ENCODE peak calls at places on chromosomes 12 and 14, in four cellular contexts. F is GM12878, P is A549, L is K562. C is an unnamed sample.

GRCh38 chr12:49974231-49974675 is 1.5 kb downstream of the AQP6 start:
- DNase-seq in F (no peak), P (peak; percentile 48), L (peak; percentile 70), C (peak; percentile 88)

GRCh38 chr12:129331356-129332085 is 478.2 kb downstream of the GLT1D1 start:
- DNase-seq in F (no peak), P (no peak), L (no peak), C (no peak)

GRCh38 chr12:52634266-52635056 is 16.1 kb upstream of the KRT73 start:
- DNase-seq in F (no peak), P (no peak), L (no peak), C (no peak)

GRCh38 chr14:71206766-71207371 is 299.6 kb downstream of the PCNX1 start:
- DNase-seq in F (no peak), P (peak; percentile 27), L (no peak), C (peak; percentile 64)

GRCh38 chr14:89442280-89442679 is 25.2 kb upstream of the FOXN3 start:
- DNase-seq in F (no peak), P (no peak), L (no peak), C (no peak)

GRCh38 chr12:50734409-50735263 is 29.3 kb upstream of the ATF1 start:
- DNase-seq in F (no peak), P (peak; percentile 52), L (peak; percentile 62), C (peak; percentile 63)

GRCh38 chr14:72201645-72202044 is 269.4 kb downstream of the RGS6 start:
- DNase-seq in F (no peak), P (no peak), L (no peak), C (no peak)

GRCh38 chr12:11963841-11964471 is 106.8 kb upstream of the BCL2L14 start:
- DNase-seq in F (no peak), P (no peak), L (no peak), C (no peak)

GRCh38 chr12:65609359-65609771 is 214.9 kb upstream of the HMGA2 start:
- DNase-seq in F (no peak), P (peak; percentile 31), L (no peak), C (no peak)

GRCh38 chr12:114729731-114730130 is 45.8 kb upstream of the TBX3 start:
- DNase-seq in F (no peak), P (peak; percentile 61), L (no peak), C (no peak)

GRCh38 chr12:53743277-53744129 is 8.3 kb downstream of the CISTR start:
- DNase-seq in F (no peak), P (peak; percentile 60), L (peak; percentile 77), C (peak; percentile 89)

GRCh38 chr12:54700301-54700700 is 52.1 kb upstream of the DCD start:
- DNase-seq in F (no peak), P (no peak), L (no peak), C (no peak)

GRCh38 chr12:3122841-3123678 is 45.9 kb downstream of the TSPAN9 start:
- DNase-seq in F (no peak), P (no peak), L (no peak), C (peak; percentile 74)

DNA sequence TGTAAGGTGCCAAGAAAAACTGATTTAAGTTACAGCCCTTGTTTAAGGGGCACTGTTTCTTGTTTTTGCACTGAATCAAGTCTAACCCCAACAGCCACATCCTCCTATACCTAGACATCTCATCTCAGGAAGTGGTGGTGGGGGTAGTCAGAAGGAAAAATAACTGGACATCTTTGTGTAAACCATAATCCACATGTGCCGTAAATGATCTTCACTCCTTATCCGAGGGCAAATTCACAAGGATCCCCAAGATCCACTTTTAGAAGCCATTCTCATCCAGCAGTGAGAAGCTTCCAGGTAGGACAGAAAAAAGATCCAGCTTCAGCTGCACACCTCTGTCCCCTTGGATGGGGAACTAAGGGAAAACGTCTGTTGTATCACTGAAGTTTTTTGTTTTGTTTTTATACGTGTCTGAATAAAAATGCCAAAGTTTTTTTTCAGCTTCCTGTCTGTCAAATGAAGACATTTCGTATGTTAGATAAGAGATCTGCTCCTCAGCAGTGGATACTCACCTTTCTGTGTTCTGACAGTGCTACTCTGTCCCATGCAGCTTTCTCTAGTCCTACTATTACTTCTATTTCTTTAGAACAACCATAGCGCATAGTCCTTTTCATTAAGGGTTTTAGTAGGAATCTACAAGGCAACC is 1.2 kb upstream of the PA2G4 start:
- DNase-seq in F (no peak), P (no peak), L (no peak), C (no peak)
- TF ChIP-seq USF2 in F (no peak), P (no peak), L (no peak), C (no peak)

GRCh38 chr14:38868415-38869290 is 234.4 kb downstream of the SEC23A start:
- DNase-seq in F (no peak), P (no peak), L (no peak), C (no peak)

GRCh38 chr14:38866461-38866860 is 236.6 kb downstream of the SEC23A start:
- DNase-seq in F (no peak), P (no peak), L (no peak), C (no peak)

GRCh38 chr14:38873923-38874612 is 229.0 kb downstream of the SEC23A start:
- DNase-seq in F (no peak), P (no peak), L (no peak), C (no peak)

GRCh38 chr14:38867561-38868150 is 235.4 kb downstream of the SEC23A start:
- DNase-seq in F (no peak), P (peak; percentile 81), L (peak; percentile 70), C (peak; percentile 25)

GRCh38 chr14:38870437-38870836 is 232.6 kb downstream of the SEC23A start:
- DNase-seq in F (no peak), P (no peak), L (no peak), C (no peak)
- TF ChIP-seq EP300 in F (no peak), P (no peak), L (no peak), C (no peak)

GRCh38 chr14:68593806-68594536 is 198.9 kb downstream of the ZFP36L1 start:
- DNase-seq in F (no peak), P (peak; percentile 59), L (no peak), C (no peak)
- TF ChIP-seq USF2 in F (no peak), P (no peak), L (no peak), C (no peak)

GRCh38 chr14:99264691-99265090 is 7.3 kb downstream of the BCL11B start:
- DNase-seq in F (no peak), P (no peak), L (no peak), C (no peak)

GRCh38 chr14:99268776-99269510 is 3.1 kb downstream of the BCL11B start:
- DNase-seq in F (no peak), P (no peak), L (no peak), C (no peak)

GRCh38 chr14:99265571-99265970 is 6.4 kb downstream of the BCL11B start:
- DNase-seq in F (no peak), P (no peak), L (no peak), C (no peak)

GRCh38 chr14:99267871-99268775 is 3.9 kb downstream of the BCL11B start:
- DNase-seq in F (no peak), P (no peak), L (no peak), C (no peak)

GRCh38 chr14:99266181-99267178 is 5.5 kb downstream of the BCL11B start:
- DNase-seq in F (no peak), P (peak; percentile 71), L (peak; percentile 68), C (peak; percentile 82)
- TF ChIP-seq EP300 in F (no peak), P (no peak), L (no peak), C (no peak)

GRCh38 chr12:58458093-58458492 is 462.2 kb downstream of the LRIG3 start:
- DNase-seq in F (no peak), P (no peak), L (no peak), C (no peak)
- TF ChIP-seq USF2 in F (no peak), P (no peak), L (no peak), C (no peak)

GRCh38 chr14:104731925-104732294 is 7.9 kb downstream of the ADSS1 start:
- DNase-seq in F (no peak), P (no peak), L (no peak), C (no peak)

GRCh38 chr14:104732931-104733681 is 9.1 kb downstream of the ADSS1 start:
- DNase-seq in F (no peak), P (peak; percentile 62), L (no peak), C (no peak)

GRCh38 chr14:104731249-104731924 is 7.4 kb downstream of the ADSS1 start:
- DNase-seq in F (no peak), P (peak; percentile 62), L (peak; percentile 54), C (peak; percentile 75)

GRCh38 chr14:104734051-104734587 is 10.1 kb downstream of the ADSS1 start:
- DNase-seq in F (no peak), P (no peak), L (no peak), C (no peak)

GRCh38 chr14:104732355-104732804 is 8.4 kb downstream of the ADSS1 start:
- DNase-seq in F (no peak), P (peak; percentile 89), L (no peak), C (no peak)
- TF ChIP-seq EP300 in F (no peak), P (no peak), L (no peak), C (no peak)

DNA sequence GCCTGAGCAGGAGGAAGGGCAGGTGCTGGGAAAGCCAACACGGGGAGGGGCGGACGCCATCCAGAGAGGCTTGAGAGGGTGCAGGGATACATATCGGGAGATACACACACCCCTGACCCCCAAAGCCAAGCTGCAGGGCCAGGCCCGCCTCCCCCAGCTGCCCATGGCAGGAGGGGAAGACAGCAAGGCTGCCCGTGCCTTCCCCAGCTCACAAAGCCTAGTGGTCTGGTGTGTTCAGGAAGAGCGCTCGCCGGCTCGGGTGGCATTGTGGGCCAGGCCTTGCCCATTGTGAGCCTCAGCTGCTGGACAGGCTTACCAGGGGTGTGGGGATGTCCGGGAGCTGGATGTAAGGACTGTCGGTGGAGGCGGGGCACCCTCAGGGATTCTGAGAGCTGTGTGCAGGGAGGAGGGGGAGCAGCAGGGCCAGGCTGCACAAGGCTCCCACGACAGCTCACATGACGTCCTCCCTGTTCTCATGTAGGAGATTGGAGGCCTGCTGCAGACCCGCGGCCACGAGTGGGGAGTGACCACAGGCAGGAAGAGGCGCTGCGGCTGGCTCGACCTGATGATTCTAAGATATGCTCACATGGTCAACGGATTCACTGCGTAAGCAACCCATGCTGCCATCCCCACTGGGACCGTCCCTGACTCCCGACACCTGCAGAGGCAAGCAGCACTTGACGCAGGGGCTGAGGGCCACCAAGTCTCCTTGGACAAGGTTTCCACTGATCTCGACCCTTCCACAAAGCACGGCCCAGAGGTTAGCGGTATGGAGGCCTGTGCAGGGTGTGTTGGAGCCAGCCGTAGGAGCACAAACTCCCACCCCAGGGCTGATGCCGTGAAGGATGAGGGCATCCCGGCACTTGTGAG is 10.1 kb upstream of the SIVA1 start:
- DNase-seq in F (no peak), P (no peak), L (no peak), C (no peak)
- TF ChIP-seq USF2 in F (no peak), P (no peak), L (no peak), C (no peak)

GRCh38 chr14:93959239-93960107 is 16.9 kb downstream of the ASB2 start:
- DNase-seq in F (peak; percentile 90), P (peak; percentile 85), L (peak; percentile 13), C (no peak)
- TF ChIP-seq EP300 in F (peak; percentile 99), P (no peak), L (no peak), C (peak; percentile 88)